ENCODE peak calls at places on chromosomes 13 and 19, in five cellular contexts. L is GM12878, H is H1, B is K562, T is HepG2. D is an unnamed sample. For H3K27me3, the result is how much of the 10 kb centered on the place peaks cover.

GRCh38 chr13:113428469-113428865 is 24.8 kb downstream of the ADPRHL1 start:
- DNase-seq in H (no peak), B (no peak), T (no peak), L (no peak), D (no peak)

GRCh38 chr19:38304866-38305429 is 897 bp downstream of the C19orf33 start:
- DNase-seq in L (no peak), H (peak), T (peak), B (peak), D (peak)

GRCh38 chr19:47230122-47230920 is 678 bp downstream of the BBC3 start:
- DNase-seq in T (peak), L (no peak), B (peak), H (no peak), D (no peak)

GRCh38 chr13:102781591-102781990 is 8.0 kb upstream of the TEX30 start:
- DNase-seq in H (no peak), L (no peak), T (no peak), B (no peak), D (no peak)

GRCh38 chr13:59680429-59681024 is 483.2 kb downstream of the DIAPH3 start:
- DNase-seq in L (no peak), H (no peak), T (no peak), B (peak), D (peak)

GRCh38 chr13:31160857-31161582 is 684 bp downstream of the HSPH1 start:
- DNase-seq in T (peak), L (peak), H (no peak), B (peak), D (no peak)

GRCh38 chr19:2922987-2923386 is 21.8 kb downstream of the ZNF77 start:
- DNase-seq in B (peak), T (peak), H (no peak), L (no peak), D (no peak)

GRCh38 chr19:15015946-15016542 is 33.2 kb upstream of the CASP14 start:
- DNase-seq in T (peak), B (peak), H (no peak), L (no peak), D (no peak)

GRCh38 chr13:66855110-66855509 is 375.0 kb downstream of the PCDH9 start:
- DNase-seq in H (no peak), B (no peak), L (no peak), T (no peak), D (no peak)

GRCh38 chr19:12668937-12669271 is 2.3 kb downstream of the WDR83 start:
- DNase-seq in H (no peak), B (peak), T (peak), L (no peak), D (no peak)

GRCh38 chr13:44218501-44219240 is 155.0 kb upstream of the SERP2 start:
- DNase-seq in B (no peak), T (no peak), H (no peak), L (no peak), D (no peak)

GRCh38 chr13:109331898-109332297 is 454.5 kb downstream of the IRS2 start:
- DNase-seq in B (no peak), T (no peak), L (no peak), H (no peak), D (no peak)

GRCh38 chr13:30905932-30906383 is at the start of gene MEDAG:
- DNase-seq in L (no peak), B (no peak), H (no peak), T (no peak), D (no peak)

GRCh38 chr19:3725640-3726310 is 17.6 kb downstream of the TJP3 start:
- DNase-seq in H (peak), L (no peak), T (no peak), B (no peak), D (peak)

GRCh38 chr13:40464349-40464748 is 202.1 kb downstream of the FOXO1 start:
- DNase-seq in T (no peak), L (no peak), B (no peak), H (no peak), D (no peak)

GRCh38 chr19:23509686-23510450 is 114.6 kb upstream of the ZNF91 start:
- DNase-seq in L (no peak), T (no peak), B (no peak), H (no peak), D (no peak)

GRCh38 chr13:29884671-29885424 is 34.4 kb upstream of the UBL3 start:
- DNase-seq in T (peak), H (no peak), B (no peak), L (no peak), D (no peak)

GRCh38 chr19:6733338-6734095 is 3.9 kb downstream of the GPR108 start:
- DNase-seq in L (no peak), B (peak), H (no peak), T (no peak), D (no peak)

GRCh38 chr19:44925114-44925891 is 10.9 kb downstream of the APOC1 start:
- DNase-seq in H (no peak), T (peak), B (no peak), L (no peak), D (no peak)

GRCh38 chr13:110014719-110015118 is 228.3 kb upstream of the IRS2 start:
- DNase-seq in T (no peak), B (no peak), L (no peak), H (no peak), D (no peak)

GRCh38 chr19:3389876-3390361 is 23.5 kb downstream of the NFIC start:
- DNase-seq in T (no peak), L (no peak), B (no peak), H (no peak), D (no peak)

GRCh38 chr13:52446265-52446664 is 4.2 kb downstream of the VPS36 start:
- DNase-seq in L (no peak), T (no peak), B (no peak), H (no peak), D (no peak)

GRCh38 chr19:50435221-50435620 is 2.5 kb downstream of the MYBPC2 start:
- DNase-seq in L (no peak), T (no peak), B (no peak), H (no peak), D (no peak)

GRCh38 chr13:91247768-91248167 is 99.7 kb upstream of the MIR17HG start:
- DNase-seq in T (no peak), L (no peak), B (no peak), H (no peak), D (no peak)
- TF ChIP-seq JUND in T (no peak), L (no peak), B (no peak), H (no peak), D (no peak)

DNA sequence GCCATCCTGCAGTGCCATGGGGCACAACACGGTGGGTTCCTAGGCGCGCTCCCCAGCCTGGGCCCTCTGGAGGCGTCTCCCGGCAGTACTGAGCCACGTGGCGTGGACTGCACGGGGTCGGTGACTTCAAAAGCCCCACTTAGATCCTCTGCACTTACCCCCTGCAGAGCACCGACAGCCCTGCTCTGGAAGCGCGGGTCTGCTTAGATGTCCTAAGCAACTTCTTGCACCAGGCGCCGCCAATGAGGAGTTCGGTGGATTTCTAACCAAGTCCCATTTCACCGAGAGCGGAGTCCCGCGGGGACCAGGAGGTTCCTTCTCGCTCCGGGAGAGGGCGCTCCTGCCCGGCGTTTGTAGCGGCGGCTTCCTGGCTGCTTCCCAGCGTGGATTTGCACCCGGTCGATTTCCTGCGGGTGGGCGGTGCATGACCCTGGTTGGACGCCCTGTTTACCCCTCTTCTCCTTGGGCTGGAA is 25.2 kb upstream of the ZNF845 start:
- DNase-seq in L (no peak), B (peak), T (no peak), H (peak), D (no peak)
- TF ChIP-seq ZNF274 in L (no peak), B (no peak), T (no peak), H (no peak), D (no peak)

GRCh38 chr19:5338661-5339469 is 1.7 kb downstream of the PTPRS start:
- DNase-seq in B (peak), L (no peak), H (peak), T (no peak), D (no peak)

GRCh38 chr19:5340637-5341447 is at the start of gene PTPRS:
- DNase-seq in L (no peak), H (peak), B (peak), T (peak), D (peak)

GRCh38 chr19:5337886-5338595 is 2.6 kb downstream of the PTPRS start:
- DNase-seq in B (no peak), H (no peak), T (no peak), L (no peak), D (no peak)

GRCh38 chr19:5339950-5340636 is 519 bp downstream of the PTPRS start:
- DNase-seq in H (no peak), T (no peak), B (peak), L (no peak), D (no peak)

DNA sequence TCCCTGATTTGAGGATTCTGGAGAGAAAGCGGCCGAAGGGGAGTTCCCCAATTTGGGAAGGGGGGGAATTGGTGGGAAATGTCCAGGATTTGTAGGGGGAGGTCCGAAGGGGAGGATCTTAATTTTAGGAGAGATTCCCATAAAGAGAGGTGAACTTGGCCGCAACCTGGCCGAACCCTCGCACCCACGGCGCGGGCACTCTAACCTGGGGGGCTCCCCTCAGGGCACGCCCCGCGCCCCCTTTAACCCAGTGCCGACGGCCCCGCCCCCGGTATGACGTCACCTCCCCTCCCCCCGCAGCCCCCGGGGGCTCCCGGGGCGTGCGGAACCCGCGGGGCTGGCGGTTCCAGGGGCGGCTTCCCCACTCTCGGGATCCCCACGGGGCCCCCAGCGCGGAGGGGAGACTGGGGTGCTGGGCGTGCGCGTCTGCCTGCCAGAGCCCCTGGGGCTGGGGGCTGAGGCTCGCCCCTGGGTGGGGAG is 1.1 kb downstream of the PTPRS start:
- DNase-seq in L (no peak), H (no peak), T (no peak), B (no peak), D (no peak)
- H3K27me3 ChIP-seq in L (under half), H (under half), T (under half), B (under half), D (under half)

GRCh38 chr19:11576186-11576585 is 1.3 kb downstream of the ACP5 start:
- DNase-seq in L (no peak), B (no peak), T (no peak), H (no peak), D (no peak)

GRCh38 chr19:11580665-11581418 is 3.4 kb upstream of the ACP5 start:
- DNase-seq in H (no peak), B (no peak), T (no peak), L (no peak), D (no peak)

GRCh38 chr19:11581740-11582139 is 4.3 kb upstream of the ACP5 start:
- DNase-seq in L (peak), H (no peak), T (no peak), B (peak), D (no peak)

GRCh38 chr19:11577451-11578341 is at the start of gene ACP5:
- DNase-seq in H (no peak), L (no peak), B (no peak), T (no peak), D (no peak)

DNA sequence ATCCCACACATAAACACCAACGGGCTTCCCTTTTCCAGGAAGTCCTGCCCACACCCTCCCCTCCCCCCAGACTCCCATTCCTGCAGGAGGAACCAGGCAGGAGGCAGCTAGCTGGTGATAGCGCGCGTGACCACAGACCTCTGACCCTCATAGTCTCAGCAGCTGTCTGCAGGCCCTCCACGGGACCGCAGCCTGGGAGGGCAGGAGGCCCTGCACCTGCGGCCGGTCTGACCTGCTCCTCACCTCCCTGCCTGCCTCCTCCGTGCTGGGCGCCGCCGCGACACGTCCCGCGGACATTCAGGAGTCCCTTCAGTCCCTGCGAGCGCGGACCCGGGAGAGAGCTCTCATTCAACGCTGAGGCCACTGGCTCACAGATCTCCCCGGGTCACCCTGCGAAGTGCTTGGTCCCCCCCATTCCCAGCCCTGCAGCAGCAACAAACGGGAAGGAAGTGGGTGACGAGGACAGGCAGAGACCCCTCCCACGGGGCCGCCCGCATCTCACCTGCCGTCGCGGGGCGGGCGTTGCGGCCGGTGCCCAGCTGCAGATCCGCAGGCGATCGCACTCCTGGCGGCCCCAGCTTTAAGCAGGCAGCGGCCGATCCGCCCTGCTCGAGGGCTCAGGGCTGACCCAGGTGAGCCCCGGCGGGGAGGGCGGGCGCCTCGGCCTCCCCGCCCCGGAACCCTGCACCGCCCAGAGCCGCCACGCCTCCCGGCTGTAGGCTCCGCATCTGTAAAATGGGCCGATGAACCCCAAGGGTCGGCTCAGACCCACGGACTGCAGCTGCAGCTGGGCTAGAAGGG is 1.1 kb upstream of the ACP5 start:
- DNase-seq in B (peak), L (no peak), H (no peak), T (peak), D (no peak)
- TF ChIP-seq JUND in B (peak), L (no peak), H (no peak), T (no peak), D (no peak)

DNA sequence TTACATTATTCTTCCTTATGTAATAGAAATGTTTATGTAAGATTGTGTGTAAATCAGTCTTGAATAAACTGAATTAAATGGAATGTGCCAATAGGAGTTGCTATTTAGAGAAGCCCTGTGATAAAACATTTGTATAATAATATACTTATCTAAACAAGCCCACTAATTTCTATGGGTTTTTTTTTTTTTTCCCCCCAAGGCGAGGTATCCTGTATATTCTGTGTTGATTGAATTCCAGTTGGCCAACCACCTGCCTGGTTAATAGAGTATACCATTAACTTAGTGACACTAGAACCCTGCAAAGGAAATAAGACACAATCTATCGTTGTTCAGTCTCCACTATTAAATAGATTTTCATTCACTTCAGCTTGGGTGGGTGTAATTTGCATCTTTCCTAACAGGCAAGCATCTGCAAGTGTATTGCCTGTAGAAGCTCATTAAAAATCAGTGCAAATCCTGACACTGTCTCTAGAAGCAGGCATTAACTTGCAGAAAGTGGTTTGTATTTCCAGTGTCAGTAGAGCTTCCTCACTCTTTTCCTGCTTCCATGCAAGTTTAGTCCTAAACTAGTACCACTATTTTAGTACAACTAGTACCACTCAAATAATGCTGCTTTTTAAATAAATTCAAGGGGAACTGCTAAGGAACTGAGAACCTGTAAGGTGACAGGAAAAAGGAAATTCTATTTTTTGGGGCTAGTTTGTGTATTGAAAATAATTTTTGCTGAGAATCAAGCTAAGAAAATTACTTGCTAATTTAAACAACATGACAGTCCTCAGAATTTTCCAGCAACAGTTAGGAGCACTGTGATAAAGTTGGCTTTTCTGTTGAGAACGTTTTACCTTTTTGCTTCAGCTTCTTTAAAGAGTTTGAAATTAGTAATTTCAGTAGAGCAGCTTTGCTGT is 69.3 kb downstream of the LRCH1 start:
- DNase-seq in L (no peak), T (peak), H (no peak), B (no peak), D (no peak)
- TF ChIP-seq ZNF274 in L (no peak), T (no peak), H (no peak), B (no peak), D (no peak)

DNA sequence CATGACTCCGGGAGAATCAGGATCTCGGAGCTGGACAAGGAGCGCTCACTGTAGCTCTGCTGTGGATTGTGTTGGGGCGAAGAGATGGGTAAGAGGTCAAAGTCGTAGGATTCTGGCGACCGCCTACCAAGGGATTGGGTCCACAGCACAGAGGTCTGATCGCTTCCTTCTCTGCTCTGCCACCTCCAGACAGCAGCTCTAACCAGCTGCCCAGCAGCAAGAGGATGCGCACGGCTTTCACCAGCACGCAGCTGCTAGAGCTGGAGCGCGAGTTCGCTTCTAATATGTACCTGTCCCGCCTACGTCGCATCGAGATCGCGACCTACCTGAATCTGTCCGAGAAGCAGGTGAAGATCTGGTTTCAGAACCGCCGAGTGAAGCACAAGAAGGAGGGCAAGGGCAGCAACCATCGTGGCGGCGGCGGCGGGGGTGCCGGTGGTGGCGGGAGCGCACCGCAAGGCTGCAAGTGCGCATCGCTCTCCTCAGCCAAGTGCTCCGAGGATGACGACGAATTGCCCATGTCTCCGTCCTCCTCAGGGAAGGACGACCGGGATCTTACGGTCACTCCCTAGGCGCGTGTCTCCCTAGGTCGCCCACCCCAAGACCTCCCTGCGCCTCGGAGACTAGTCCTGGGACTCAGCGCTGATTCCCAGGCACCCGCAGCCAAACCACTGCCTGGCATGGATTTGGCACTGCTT is 1.2 kb downstream of the GSX1 start:
- DNase-seq in B (no peak), H (no peak), T (no peak), L (no peak), D (no peak)
- H3K27me3 ChIP-seq in B (half or more), H (half or more), T (half or more), L (under half), D (under half)

D was measured in HCT116.